ENCODE peak calls at places on chromosomes 3 and 15, in eight cellular contexts. N is nucleus accumbens; H is stromal cell of bone marrow; T is endothelial cell; I is activated T-cell treated with anti-CD3 and anti-CD28 coated beads, Interleukin-2, amount 50 U/mL, for 72 hours; E is Daoy; M is amygdala; A is occipital lobe. X is an unnamed sample.

GRCh38 chr3:106333911-106334618 is 465.3 kb upstream of the CBLB start:
- DNase-seq in N (no peak), H (peak; percentile 56), T (no peak), I (peak; percentile 79), E (peak; percentile 33), M (no peak), A (no peak), X (no peak)

GRCh38 chr15:84911879-84912660 is 27.6 kb downstream of the SLC28A1 start:
- DNase-seq in N (no peak), H (peak; percentile 99), T (no peak), I (no peak), E (peak; percentile 57), M (no peak), A (no peak), X (peak; percentile 99)

GRCh38 chr3:173007079-173007723 is 133.8 kb downstream of the SPATA16 start:
- DNase-seq in N (no peak), H (no peak), T (no peak), I (no peak), E (no peak), M (no peak), A (no peak), X (no peak)

GRCh38 chr15:91973481-91973880 is 120.0 kb downstream of the SLCO3A1 start:
- DNase-seq in N (no peak), H (no peak), T (no peak), I (no peak), E (peak; percentile 17), M (no peak), A (no peak), X (no peak)

GRCh38 chr15:69143756-69144436 is 16.5 kb upstream of the GLCE start:
- DNase-seq in N (no peak), H (no peak), T (no peak), I (no peak), E (no peak), M (no peak), A (no peak), X (no peak)

GRCh38 chr15:74144153-74144775 is 13.9 kb downstream of the ISLR2 start:
- DNase-seq in N (no peak), H (no peak), T (no peak), I (no peak), E (peak; percentile 41), M (no peak), A (no peak), X (no peak)

GRCh38 chr3:96086018-96086417 is 728.4 kb upstream of the EPHA6 start:
- DNase-seq in N (no peak), H (no peak), T (no peak), I (no peak), E (no peak), M (no peak), A (no peak), X (no peak)

GRCh38 chr3:44529927-44530326 is 25.1 kb upstream of the ZKSCAN7 start:
- DNase-seq in N (no peak), H (no peak), T (no peak), I (peak; percentile 21), E (no peak), M (no peak), A (no peak), X (no peak)

GRCh38 chr3:10771486-10772225 is 44.4 kb upstream of the SLC6A11 start:
- DNase-seq in N (no peak), H (no peak), T (no peak), I (no peak), E (no peak), M (no peak), A (no peak), X (no peak)